ENCODE peak calls at places on chromosome 7, in nine cellular contexts. R is A549, F is spleen, O is prostate gland, K is adrenal gland, E is HepG2, Z is transverse colon, N is GM12892, V is endothelial cell of umbilical vein. A is an unnamed sample.

GRCh38 chr7:98312201-98312600 is 30.7 kb downstream of the BRI3 start:
- DNase-seq in O (no peak), Z (no peak), N (no peak), V (no peak), F (no peak), K (no peak), E (no peak), R (no peak), A (no peak)

GRCh38 chr7:38211940-38212339 is 33.9 kb downstream of the STARD3NL start:
- DNase-seq in O (no peak), V (peak; percentile 73), N (no peak), K (no peak), R (no peak), E (no peak), Z (no peak), F (no peak), A (no peak)

GRCh38 chr7:538764-539685 is 19.4 kb upstream of the PDGFA start:
- DNase-seq in F (no peak), V (no peak), E (peak; percentile 74), K (no peak), N (no peak), Z (peak; percentile 65), O (no peak), R (no peak), A (no peak)

GRCh38 chr7:108347616-108348015 is 108.6 kb downstream of the NRCAM start:
- DNase-seq in R (peak; percentile 16), K (peak; percentile 68), Z (no peak), F (no peak), N (no peak), E (peak; percentile 27), V (peak; percentile 24), O (no peak), A (peak; percentile 19)

GRCh38 chr7:54796150-54796549 is 37.1 kb upstream of the SEC61G start:
- DNase-seq in V (no peak), R (no peak), E (no peak), N (no peak), Z (no peak), O (no peak), K (no peak), F (no peak), A (no peak)

GRCh38 chr7:93146036-93146435 is 2.1 kb downstream of the SAMD9L start:
- DNase-seq in K (no peak), R (no peak), N (no peak), O (no peak), Z (no peak), F (no peak), E (no peak), V (peak; percentile 84), A (no peak)

GRCh38 chr7:38940774-38941173 is 31.8 kb upstream of the VPS41 start:
- DNase-seq in O (no peak), E (no peak), F (no peak), K (no peak), N (no peak), Z (no peak), R (no peak), V (no peak), A (no peak)

GRCh38 chr7:81937091-81937490 is 167.2 kb upstream of the HGF start:
- DNase-seq in F (no peak), E (no peak), V (no peak), Z (no peak), K (no peak), N (no peak), R (no peak), O (no peak), A (no peak)

GRCh38 chr7:159063046-159063840 is 81.4 kb downstream of the VIPR2 start:
- DNase-seq in F (no peak), Z (no peak), V (no peak), O (no peak), N (no peak), R (no peak), E (no peak), K (peak; percentile 9), A (no peak)

GRCh38 chr7:31134246-31135188 is 82.4 kb downstream of the ADCYAP1R1 start:
- DNase-seq in R (peak; percentile 67), N (peak; percentile 37), V (peak; percentile 58), E (peak; percentile 58), O (peak; percentile 64), F (no peak), K (peak; percentile 84), Z (peak; percentile 61), A (peak; percentile 76)

GRCh38 chr7:143343596-143343995 is 18.9 kb downstream of the FAM131B start:
- DNase-seq in V (no peak), N (no peak), F (no peak), E (no peak), R (no peak), O (no peak), Z (no peak), K (no peak), A (no peak)

GRCh38 chr7:144513332-144513731 is 109.8 kb upstream of the NOBOX start:
- DNase-seq in N (no peak), Z (no peak), R (peak; percentile 2), F (no peak), V (peak; percentile 65), E (no peak), O (no peak), K (peak; percentile 54), A (no peak)

GRCh38 chr7:150909192-150909591 is 56.9 kb downstream of the AOC1 start:
- DNase-seq in K (no peak), F (no peak), E (no peak), R (no peak), Z (no peak), N (no peak), O (no peak), V (no peak), A (no peak)

GRCh38 chr7:706721-707120 is 19.8 kb upstream of the DNAAF5 start:
- DNase-seq in N (no peak), R (no peak), Z (peak; percentile 60), F (peak; percentile 27), E (no peak), O (no peak), V (no peak), K (no peak), A (no peak)

GRCh38 chr7:71604818-71605414 is 473.0 kb downstream of the GALNT17 start:
- DNase-seq in E (no peak), V (no peak), N (no peak), Z (no peak), F (no peak), R (no peak), K (no peak), O (no peak), A (no peak)

GRCh38 chr7:70698219-70698832 is 433.6 kb upstream of the GALNT17 start:
- DNase-seq in V (peak; percentile 35), K (peak; percentile 65), R (peak; percentile 56), F (no peak), Z (no peak), E (peak; percentile 38), O (peak; percentile 43), N (no peak), A (no peak)

GRCh38 chr7:12771378-12771877 is 84.0 kb downstream of the ARL4A start:
- DNase-seq in O (peak; percentile 23), V (peak; percentile 99), K (peak; percentile 75), Z (peak; percentile 54), E (no peak), F (no peak), N (no peak), R (no peak), A (peak; percentile 15)

GRCh38 chr7:24169077-24169624 is 114.8 kb upstream of the NPY start:
- DNase-seq in K (no peak), V (no peak), N (no peak), F (no peak), Z (no peak), R (no peak), E (no peak), O (no peak), A (no peak)

GRCh38 chr7:75738975-75739795 is 444 bp upstream of the HIP1 start:
- DNase-seq in R (peak; percentile 95), O (peak; percentile 100), K (peak; percentile 100), E (peak; percentile 92), N (peak; percentile 99), F (peak; percentile 100), Z (peak; percentile 100), V (peak; percentile 97), A (peak; percentile 95)
- TF ChIP-seq POLR2A in R (peak; percentile 62), O (peak; percentile 47), K (peak; percentile 60), E (no peak), N (peak; percentile 41), F (no peak), Z (peak; percentile 34), V (no peak), A (peak; percentile 38)

DNA sequence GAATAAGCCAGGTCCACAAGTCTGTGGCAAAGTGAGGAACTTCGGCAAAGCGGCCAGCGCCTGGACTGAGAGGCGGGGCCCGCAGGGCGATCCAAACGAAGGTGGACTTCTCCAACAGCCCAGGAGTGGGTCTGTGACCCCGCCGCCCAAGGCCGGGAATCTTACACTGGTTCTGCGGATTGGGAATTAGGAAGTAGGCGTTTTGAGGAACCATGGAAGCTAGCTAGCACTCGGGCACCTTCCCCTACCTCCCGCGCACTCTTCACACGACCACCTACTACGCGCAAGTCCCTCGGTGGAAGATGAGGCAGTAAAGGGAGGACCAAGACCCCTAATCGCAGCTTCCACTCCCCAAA is 570 bp upstream of the ARF5 start:
- DNase-seq in R (no peak), E (no peak), V (no peak), Z (peak; percentile 20), O (no peak), K (peak; percentile 64), N (no peak), F (peak; percentile 89), A (no peak)
- TF ChIP-seq POLR2A in R (no peak), E (no peak), V (no peak), Z (no peak), O (no peak), K (no peak), N (no peak), F (no peak), A (no peak)

DNA sequence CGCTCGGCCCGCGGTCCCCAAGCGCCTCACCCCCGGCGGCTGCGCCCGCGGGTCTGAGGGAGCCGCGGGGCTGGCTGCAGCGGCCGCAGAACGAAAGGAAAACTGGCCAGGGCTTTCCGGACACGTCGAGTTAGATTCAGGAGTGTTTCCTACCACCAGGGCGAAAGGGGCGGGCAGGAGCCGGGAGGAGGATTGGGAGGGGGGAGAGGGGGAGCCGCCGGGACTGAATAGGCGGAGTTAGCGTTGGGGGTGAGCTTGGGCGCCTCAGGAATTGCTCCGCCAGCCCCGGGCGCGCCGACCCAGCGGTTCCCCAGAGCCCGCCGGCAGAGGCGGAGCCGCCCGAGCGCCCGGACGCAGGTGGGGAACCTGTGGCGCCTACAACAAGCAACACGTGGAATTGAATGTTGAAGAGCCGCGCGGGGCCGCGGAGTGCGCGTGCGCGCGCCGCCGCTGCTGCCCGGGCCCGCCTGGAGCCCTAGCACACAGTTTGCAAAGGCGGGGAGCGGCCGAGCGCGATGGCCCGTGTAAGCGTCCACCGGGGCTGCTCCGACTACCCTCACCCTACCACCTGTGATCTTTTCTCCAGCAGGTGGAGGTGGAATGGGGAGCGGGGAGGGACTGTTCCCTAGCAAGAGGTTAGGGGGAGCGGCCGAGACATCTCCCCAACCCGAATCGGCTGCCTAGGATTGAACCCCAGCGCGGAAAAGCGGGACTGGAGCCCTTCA is at the start of gene CADPS2:
- DNase-seq in R (peak; percentile 73), K (peak; percentile 96), F (peak; percentile 86), V (peak; percentile 92), E (peak; percentile 86), N (peak; percentile 37), Z (peak; percentile 87), O (peak; percentile 87), A (peak; percentile 92)
- TF ChIP-seq POLR2A in R (no peak), K (peak; percentile 89), F (no peak), V (peak; percentile 84), E (peak; percentile 49), N (no peak), Z (peak; percentile 74), O (peak; percentile 70), A (peak; percentile 28)

GRCh38 chr7:21336743-21337142 is 91.1 kb upstream of the SP4 start:
- DNase-seq in E (no peak), R (no peak), F (no peak), Z (no peak), N (no peak), O (no peak), K (no peak), V (no peak), A (no peak)
- TF ChIP-seq POLR2A in E (no peak), R (no peak), F (no peak), Z (no peak), N (no peak), O (no peak), K (no peak), V (no peak), A (no peak)